ENCODE peak calls at places on chromosomes 7 and 10, in ten cellular contexts. Y is heart right ventricle; W is naive thymus-derived CD8-positive, alpha-beta T cell; T is fibroblast of gingiva; M is NCI-H82; J is EH; U is ELF-1; Z is WTC11; A is right cardiac atrium; V is GM18507. P is an unnamed sample.

GRCh38 chr10:69721690-69722310 is 79.9 kb upstream of the COL13A1 start:
- DNase-seq in M (no peak), U (peak), T (peak), V (no peak), J (peak), Y (peak), W (no peak), Z (no peak), A (peak), P (no peak)

GRCh38 chr10:1468777-1469176 is 268.5 kb downstream of the ADARB2 start:
- DNase-seq in A (no peak), W (no peak), Y (no peak), J (no peak), M (no peak), T (no peak), U (no peak), V (no peak), Z (no peak), P (no peak)

GRCh38 chr10:48737866-48738265 is 53.2 kb downstream of the WDFY4 start:
- DNase-seq in J (no peak), Z (no peak), T (no peak), Y (no peak), W (no peak), V (no peak), A (no peak), M (no peak), U (no peak), P (no peak)

GRCh38 chr7:157459966-157460365 is 123.2 kb downstream of the DNAJB6 start:
- DNase-seq in A (no peak), T (no peak), Z (no peak), M (no peak), V (no peak), J (no peak), U (no peak), W (no peak), Y (no peak), P (no peak)

GRCh38 chr10:124206616-124207015 is 113.2 kb upstream of the CHST15 start:
- DNase-seq in M (no peak), U (no peak), V (no peak), J (no peak), A (no peak), Z (no peak), W (no peak), T (peak), Y (no peak), P (no peak)

GRCh38 chr7:112080974-112081373 is 125.2 kb downstream of the DOCK4 start:
- DNase-seq in Z (no peak), V (no peak), T (peak), Y (no peak), W (no peak), A (no peak), U (no peak), J (peak), M (no peak), P (no peak)

GRCh38 chr10:113041324-113041723 is 91.3 kb downstream of the TCF7L2 start:
- DNase-seq in U (no peak), J (no peak), Z (no peak), M (no peak), A (no peak), Y (no peak), W (no peak), T (no peak), V (no peak), P (no peak)

GRCh38 chr10:68249297-68249696 is 17.4 kb upstream of the ATOH7 start:
- DNase-seq in W (no peak), U (no peak), J (no peak), T (no peak), Y (no peak), Z (no peak), M (no peak), A (no peak), V (no peak), P (no peak)

GRCh38 chr10:76337641-76338040 is 906.2 kb downstream of the LRMDA start:
- DNase-seq in A (no peak), V (no peak), Z (no peak), T (peak), U (no peak), M (no peak), Y (no peak), J (peak), W (no peak), P (no peak)

GRCh38 chr10:79293841-79294705 is 53.2 kb upstream of the PPIF start:
- DNase-seq in A (peak), Y (no peak), J (peak), Z (no peak), W (no peak), U (no peak), T (no peak), V (no peak), M (no peak), P (peak)

GRCh38 chr10:3424102-3424803 is 251.7 kb upstream of the PITRM1 start:
- DNase-seq in W (no peak), M (no peak), J (peak), Z (no peak), Y (peak), T (no peak), A (peak), U (peak), V (no peak), P (no peak)

GRCh38 chr10:14191871-14192270 is 138.9 kb downstream of the FRMD4A start:
- DNase-seq in U (no peak), J (no peak), W (no peak), A (no peak), V (no peak), M (no peak), Z (no peak), T (no peak), Y (no peak), P (no peak)